ENCODE peak calls at places on chromosomes 2 and 18, in five cellular contexts. J, R, L, F and C are unnamed samples.

GRCh38 chr2:169664978-169665930 is 29.0 kb downstream of the CFAP210 start:
- DNase-seq in F (no peak), L (no peak), R (no peak), J (no peak), C (no peak)

GRCh38 chr18:44602845-44603244 is 77.8 kb upstream of the SETBP1 start:
- DNase-seq in R (no peak), J (no peak), F (no peak), L (no peak), C (peak)

GRCh38 chr2:146124741-146125140 is 1604.8 kb upstream of the ZEB2 start:
- DNase-seq in R (no peak), J (no peak), F (no peak), L (no peak), C (no peak)

GRCh38 chr2:133817680-133818566 is 249.7 kb upstream of the NCKAP5 start:
- DNase-seq in J (no peak), L (no peak), R (no peak), F (no peak), C (no peak)

GRCh38 chr2:56229397-56230060 is 45.7 kb downstream of the CCDC85A start:
- DNase-seq in L (no peak), R (no peak), J (no peak), F (no peak), C (no peak)

GRCh38 chr2:240508832-240509545 is 48.8 kb downstream of the ANKMY1 start:
- DNase-seq in J (no peak), L (no peak), F (no peak), R (no peak), C (no peak)

GRCh38 chr2:9205963-9206948 is at the start of gene ASAP2:
- DNase-seq in F (peak), R (peak), J (peak), L (no peak), C (no peak)

GRCh38 chr2:108271691-108272253 is 16.9 kb upstream of the SULT1C2 start:
- DNase-seq in J (no peak), R (peak), F (no peak), L (no peak), C (no peak)

GRCh38 chr2:96320326-96321229 is 4.5 kb upstream of the ITPRIPL1 start:
- DNase-seq in F (no peak), R (no peak), J (no peak), L (no peak), C (no peak)

GRCh38 chr2:238092486-238093035 is 7.6 kb upstream of the ESPNL start:
- DNase-seq in J (peak), R (no peak), F (no peak), L (no peak), C (no peak)

GRCh38 chr2:86700705-86701104 is 19.4 kb upstream of the RMND5A start:
- DNase-seq in R (no peak), F (no peak), J (no peak), L (no peak), C (no peak)

GRCh38 chr2:144780983-144781382 is 261.1 kb upstream of the ZEB2 start:
- DNase-seq in J (no peak), R (no peak), L (no peak), F (no peak), C (no peak)

GRCh38 chr18:7116001-7116831 is 1.4 kb downstream of the LAMA1 start:
- DNase-seq in R (no peak), J (no peak), F (no peak), L (no peak), C (no peak)

GRCh38 chr2:36459725-36460137 is 104.2 kb downstream of the CRIM1 start:
- DNase-seq in L (no peak), R (peak), F (no peak), J (no peak), C (no peak)

GRCh38 chr2:206230060-206230890 is 44.2 kb upstream of the ZDBF2 start:
- DNase-seq in L (no peak), J (no peak), F (no peak), R (no peak), C (peak)

GRCh38 chr2:237922641-237923361 is 44.0 kb upstream of the UBE2F start:
- DNase-seq in F (no peak), L (no peak), J (no peak), R (peak), C (no peak)

GRCh38 chr2:53490659-53491058 is 276.9 kb upstream of the CHAC2 start:
- DNase-seq in R (no peak), F (no peak), L (no peak), J (peak), C (no peak)

GRCh38 chr2:129757366-129757914 is 222.0 kb upstream of the RAB6C start:
- DNase-seq in J (no peak), F (no peak), L (no peak), R (no peak), C (no peak)

GRCh38 chr2:219517954-219518778 is 3.9 kb downstream of the ASIC4 start:
- DNase-seq in R (no peak), F (no peak), J (no peak), L (no peak), C (no peak)

GRCh38 chr2:180761224-180761623 is 219.2 kb upstream of the UBE2E3 start:
- DNase-seq in J (no peak), L (no peak), F (no peak), R (no peak), C (no peak)
- H3K4me3 ChIP-seq in J (peak), L (no peak), F (no peak), R (no peak), C (no peak)

GRCh38 chr2:203341741-203342310 is 13.6 kb downstream of the ABI2 start:
- DNase-seq in L (no peak), J (no peak), R (no peak), F (no peak), C (no peak)

GRCh38 chr2:203340791-203341487 is 12.7 kb downstream of the ABI2 start:
- DNase-seq in R (no peak), L (no peak), F (no peak), J (no peak), C (no peak)

DNA sequence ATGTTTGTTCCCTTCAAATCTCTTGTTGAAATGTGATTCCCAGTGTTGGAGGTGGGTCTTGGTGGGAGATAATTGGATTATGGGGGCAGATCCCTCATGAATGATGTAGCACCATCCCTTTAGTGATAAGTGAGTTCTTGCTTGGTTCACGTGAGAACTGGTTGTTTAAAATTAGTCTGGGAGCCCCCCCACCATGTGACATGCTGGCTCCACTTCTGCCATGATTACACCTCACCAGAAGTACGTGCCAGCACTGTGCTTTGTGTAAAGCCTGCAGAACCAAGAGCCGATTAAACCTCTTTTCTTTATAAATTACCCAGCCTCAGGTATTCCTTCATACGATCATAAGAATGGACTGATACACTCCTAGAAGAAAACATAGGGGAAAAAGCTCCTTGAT is 10.1 kb downstream of the ABI2 start:
- DNase-seq in F (no peak), J (no peak), R (no peak), L (no peak), C (no peak)
- H3K4me3 ChIP-seq in F (no peak), J (no peak), R (no peak), L (no peak), C (no peak)

DNA sequence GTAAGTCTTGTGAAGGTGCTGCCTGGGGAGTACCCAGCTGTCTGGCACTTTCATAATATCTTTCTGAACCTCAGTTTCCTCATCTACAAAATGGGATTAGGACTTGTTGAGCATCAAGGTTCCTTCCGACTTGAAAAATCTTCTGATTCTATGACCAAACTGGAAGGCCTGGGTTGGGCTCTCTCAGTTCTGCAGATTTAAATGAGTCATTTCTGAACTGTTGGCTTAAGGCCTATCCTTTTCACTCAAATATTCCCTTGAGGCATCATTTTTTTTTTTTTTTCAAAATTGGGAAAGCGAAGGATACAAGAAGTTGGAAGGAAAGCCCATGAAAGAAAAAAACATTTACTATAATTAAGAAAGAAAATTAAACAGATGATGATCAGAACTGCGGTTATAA is 40.8 kb upstream of the CYP1B1 start:
- DNase-seq in J (no peak), F (no peak), L (no peak), R (no peak), C (no peak)
- H3K4me3 ChIP-seq in J (no peak), F (no peak), L (no peak), R (no peak), C (no peak)

GRCh38 chr18:5395860-5396448 is 100.4 kb upstream of the ZBTB14 start:
- DNase-seq in R (no peak), J (no peak), F (no peak), L (no peak), C (no peak)
- H3K4me3 ChIP-seq in R (no peak), J (no peak), F (no peak), L (no peak), C (no peak)

DNA sequence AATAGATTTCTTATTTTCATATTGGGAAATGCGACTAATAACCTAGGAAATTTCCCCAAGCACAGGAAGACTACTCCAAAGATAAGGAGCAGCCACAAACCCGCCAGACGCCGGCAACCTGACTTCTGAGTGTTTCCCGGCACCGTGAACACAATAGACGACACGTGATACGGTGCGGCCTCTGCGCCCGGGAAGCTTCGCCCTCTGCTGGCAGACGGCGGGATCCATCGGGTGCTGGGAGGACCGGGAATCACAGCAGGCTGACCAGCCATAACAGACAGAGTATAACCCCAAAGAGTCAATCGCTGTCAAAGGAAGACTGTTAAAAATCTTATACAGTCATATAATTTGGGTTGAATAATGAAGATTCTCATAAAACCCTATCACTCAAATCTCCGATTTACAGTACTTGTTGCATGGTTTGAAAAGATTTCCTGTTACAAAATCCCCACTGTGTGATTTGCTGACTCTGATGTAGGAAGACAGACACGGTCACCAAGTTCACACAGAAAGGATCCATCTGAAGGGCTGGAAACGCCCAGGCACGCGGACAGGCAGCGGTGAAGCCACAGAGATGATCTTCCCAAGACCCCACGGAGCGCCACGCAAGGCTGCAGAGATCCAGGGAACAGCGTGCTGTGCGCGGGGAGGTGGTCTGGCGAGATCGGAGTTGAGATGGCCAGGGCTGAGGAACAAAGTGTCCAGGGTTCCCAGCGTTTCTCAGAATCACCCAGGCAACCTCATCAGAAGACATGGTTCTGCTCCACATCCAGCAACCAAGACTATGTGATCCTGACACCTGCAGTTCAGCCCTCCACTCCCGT is 73.8 kb downstream of the EIPR1 start:
- DNase-seq in F (peak), J (peak), L (peak), R (peak), C (peak)
- H3K4me3 ChIP-seq in F (peak), J (peak), L (no peak), R (no peak), C (peak)